ENCODE peak calls at places on chromosomes 4 and X, in six cellular contexts. Z is IMR-90, H is H9, R is mesenchymal stem cell, S is neuronal stem cell, L is H1. P is an unnamed sample. For H3K4me1, the result is how much of the 10 kb centered on the place peaks cover.

GRCh38 chr4:20284990-20285389 is 33.3 kb downstream of the SLIT2 start:
- DNase-seq in R (peak), S (no peak), H (no peak), L (no peak), Z (peak), P (peak)

GRCh38 chrX:108097380-108097779 is 5.8 kb downstream of the ATG4A start:
- DNase-seq in R (no peak), S (no peak), H (no peak), Z (peak), L (no peak), P (no peak)

GRCh38 chr4:184420402-184420801 is 53.9 kb downstream of the IRF2 start:
- DNase-seq in H (no peak), R (no peak), Z (no peak), S (no peak), L (no peak), P (no peak)

GRCh38 chrX:153870288-153870690 is 15.7 kb downstream of the L1CAM start:
- DNase-seq in Z (no peak), R (no peak), H (no peak), L (no peak), S (no peak), P (no peak)

GRCh38 chrX:86806786-86807185 is 658.5 kb downstream of the DACH2 start:
- DNase-seq in L (no peak), S (no peak), Z (peak), H (peak), R (peak), P (peak)

GRCh38 chr4:36213956-36214355 is 30.4 kb downstream of the ARAP2 start:
- DNase-seq in L (no peak), R (no peak), S (no peak), Z (no peak), H (no peak), P (no peak)

GRCh38 chr4:105963461-105964400 is 68.5 kb downstream of the NPNT start:
- DNase-seq in H (no peak), R (peak), Z (no peak), L (no peak), S (no peak), P (no peak)

GRCh38 chr4:10456270-10457254 is 664 bp downstream of the ZNF518B start:
- DNase-seq in L (no peak), Z (peak), R (peak), S (no peak), H (peak), P (peak)

GRCh38 chr4:113758361-113758760 is 3.2 kb downstream of the CAMK2D start:
- DNase-seq in H (no peak), R (peak), S (no peak), L (no peak), Z (peak), P (no peak)

GRCh38 chr4:153785830-153786721 is 2.8 kb downstream of the SFRP2 start:
- DNase-seq in S (no peak), R (peak), Z (peak), L (no peak), H (no peak), P (peak)

GRCh38 chr4:125045311-125045710 is 269.4 kb upstream of the FAT4 start:
- DNase-seq in S (no peak), R (no peak), L (no peak), H (no peak), Z (no peak), P (no peak)

GRCh38 chr4:22091906-22092305 is 143.3 kb upstream of the KCNIP4 start:
- DNase-seq in S (no peak), R (no peak), L (no peak), H (no peak), Z (no peak), P (no peak)

GRCh38 chrX:30615229-30615628 is 37.7 kb upstream of the TASL start:
- DNase-seq in R (no peak), S (no peak), H (no peak), Z (peak), L (no peak), P (no peak)

GRCh38 chr4:40134206-40134917 is 62.5 kb upstream of the RHOH start:
- DNase-seq in H (no peak), Z (no peak), L (no peak), S (no peak), R (no peak), P (peak)

GRCh38 chr4:138039010-138039409 is 203.1 kb downstream of the SLC7A11 start:
- DNase-seq in Z (peak), R (peak), H (no peak), S (no peak), L (no peak), P (no peak)

GRCh38 chrX:129791961-129792570 is 12.3 kb downstream of the SASH3 start:
- DNase-seq in L (no peak), H (no peak), S (no peak), Z (no peak), R (no peak), P (no peak)

GRCh38 chr4:3386486-3386885 is 55.3 kb upstream of the HGFAC start:
- DNase-seq in R (no peak), H (no peak), L (no peak), S (no peak), Z (no peak), P (no peak)

GRCh38 chr4:24915121-24915922 is 2.5 kb upstream of the CCDC149 start:
- DNase-seq in L (no peak), S (no peak), R (no peak), Z (no peak), H (peak), P (peak)

GRCh38 chrX:2360731-2361130 is 140.0 kb downstream of the DHRSX start:
- DNase-seq in Z (no peak), S (no peak), R (no peak), H (no peak), L (no peak), P (peak)

GRCh38 chr4:54971474-54971950 is 153.9 kb downstream of the KDR start:
- DNase-seq in L (no peak), R (peak), H (peak), S (peak), Z (peak), P (peak)

GRCh38 chr4:8317474-8317873 is 47.9 kb downstream of the HTRA3 start:
- DNase-seq in H (no peak), Z (no peak), L (no peak), S (no peak), R (no peak), P (no peak)

GRCh38 chr4:3287972-3288570 is 4.8 kb upstream of the RGS12 start:
- DNase-seq in R (no peak), L (no peak), H (peak), Z (no peak), S (no peak), P (no peak)

GRCh38 chr4:8571702-8572685 is 8.2 kb upstream of the GPR78 start:
- DNase-seq in H (no peak), L (no peak), S (no peak), Z (no peak), R (no peak), P (no peak)

GRCh38 chrX:133475521-133475920 is 60.2 kb upstream of the GPC4 start:
- DNase-seq in L (no peak), Z (no peak), H (no peak), R (peak), S (no peak), P (no peak)

GRCh38 chrX:5051831-5052491 is 1176.7 kb downstream of the NLGN4X start:
- DNase-seq in S (no peak), R (peak), Z (no peak), H (no peak), L (no peak), P (peak)

GRCh38 chr4:182975806-182976205 is 58.6 kb upstream of the DCTD start:
- DNase-seq in H (no peak), R (peak), Z (peak), S (no peak), L (no peak), P (no peak)

GRCh38 chrX:145213504-145213903 is 33.8 kb upstream of the SPANXN1 start:
- DNase-seq in Z (no peak), R (no peak), H (no peak), S (no peak), L (no peak), P (peak)

GRCh38 chrX:56569378-56570061 is 6.1 kb downstream of the UBQLN2 start:
- DNase-seq in Z (peak), L (no peak), S (no peak), R (no peak), H (no peak), P (peak)

GRCh38 chr4:186360551-186360950 is 94.6 kb downstream of the F11 start:
- DNase-seq in R (no peak), L (no peak), H (no peak), Z (no peak), S (no peak), P (no peak)

GRCh38 chr4:161428180-161428965 is 735.4 kb downstream of the FSTL5 start:
- DNase-seq in H (no peak), L (no peak), S (no peak), R (no peak), Z (no peak), P (no peak)

GRCh38 chrX:17860811-17861495 is at the start of gene RAI2:
- DNase-seq in L (no peak), H (peak), S (peak), Z (no peak), R (no peak), P (peak)

GRCh38 chr4:13537011-13537831 is 7.1 kb downstream of the NKX3-2 start:
- DNase-seq in L (no peak), S (no peak), H (no peak), R (no peak), Z (no peak), P (no peak)

GRCh38 chr4:136136566-136136965 is 1395.7 kb downstream of the PCDH18 start:
- DNase-seq in R (no peak), L (no peak), H (no peak), S (no peak), Z (no peak), P (no peak)

GRCh38 chrX:94178145-94178790 is 504.3 kb downstream of the FAM133A start:
- DNase-seq in S (no peak), R (peak), H (no peak), L (no peak), Z (no peak), P (no peak)

GRCh38 chrX:109934935-109935334 is 68.0 kb upstream of the TMEM164 start:
- DNase-seq in H (no peak), Z (peak), S (no peak), L (no peak), R (no peak), P (no peak)

DNA sequence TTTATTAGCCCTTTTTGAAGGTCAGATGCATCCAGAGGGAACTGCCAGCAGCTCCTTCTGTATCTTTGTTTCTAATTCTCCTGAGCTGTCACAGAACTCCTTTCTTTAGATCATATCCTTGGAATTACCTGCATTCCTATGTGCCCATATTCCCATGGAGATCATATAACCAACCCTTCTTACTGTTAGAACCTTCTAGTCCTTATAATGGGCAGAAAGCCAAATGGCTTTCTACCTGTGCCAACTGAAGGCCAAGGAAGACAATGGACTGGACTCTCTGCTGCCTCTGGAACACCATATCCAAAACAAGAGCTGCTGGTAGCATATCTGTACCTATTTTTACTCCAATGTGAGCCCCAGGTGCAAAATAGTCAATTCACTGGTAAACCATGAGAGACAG is 60.7 kb downstream of the TBC1D9 start:
- DNase-seq in Z (no peak), L (no peak), H (no peak), R (no peak), S (no peak), P (no peak)
- H2BK15ac ChIP-seq in Z (no peak), L (no peak), H (no peak), R (no peak), S (no peak), P (no peak)

GRCh38 chr4:68907230-68907629 is 44.4 kb downstream of the UGT2A3 start:
- DNase-seq in S (no peak), L (no peak), Z (no peak), H (no peak), R (no peak), P (no peak)
- H2BK120ac ChIP-seq in S (no peak), L (peak), Z (no peak), H (no peak), R (no peak), P (no peak)

GRCh38 chrX:136192839-136193414 is 45.6 kb downstream of the FHL1 start:
- DNase-seq in S (no peak), R (no peak), H (no peak), Z (peak), L (no peak), P (no peak)
- H3K4me1 ChIP-seq in S (under half), R (under half), H (under half), Z (under half), L (under half), P (under half)

GRCh38 chr4:33837043-33837442 is 2407.3 kb downstream of the ARAP2 start:
- DNase-seq in H (no peak), L (no peak), S (no peak), Z (peak), R (peak), P (peak)

GRCh38 chr4:33841120-33841519 is 2403.2 kb downstream of the ARAP2 start:
- DNase-seq in Z (no peak), H (no peak), L (no peak), S (no peak), R (no peak), P (peak)
- H2BK15ac ChIP-seq in Z (no peak), H (no peak), L (no peak), S (no peak), R (no peak), P (no peak)

GRCh38 chr4:76591992-76592391 is 157.0 kb downstream of the SHROOM3 start:
- DNase-seq in Z (no peak), L (no peak), H (no peak), R (no peak), S (no peak), P (no peak)

GRCh38 chr4:76589872-76590846 is 155.1 kb downstream of the SHROOM3 start:
- DNase-seq in R (peak), Z (peak), L (peak), S (peak), H (peak), P (peak)

GRCh38 chr4:76590847-76591281 is 155.8 kb downstream of the SHROOM3 start:
- DNase-seq in Z (peak), H (no peak), L (no peak), R (no peak), S (no peak), P (no peak)

GRCh38 chr4:76588268-76588667 is 153.2 kb downstream of the SHROOM3 start:
- DNase-seq in H (peak), L (no peak), Z (no peak), R (no peak), S (peak), P (peak)

DNA sequence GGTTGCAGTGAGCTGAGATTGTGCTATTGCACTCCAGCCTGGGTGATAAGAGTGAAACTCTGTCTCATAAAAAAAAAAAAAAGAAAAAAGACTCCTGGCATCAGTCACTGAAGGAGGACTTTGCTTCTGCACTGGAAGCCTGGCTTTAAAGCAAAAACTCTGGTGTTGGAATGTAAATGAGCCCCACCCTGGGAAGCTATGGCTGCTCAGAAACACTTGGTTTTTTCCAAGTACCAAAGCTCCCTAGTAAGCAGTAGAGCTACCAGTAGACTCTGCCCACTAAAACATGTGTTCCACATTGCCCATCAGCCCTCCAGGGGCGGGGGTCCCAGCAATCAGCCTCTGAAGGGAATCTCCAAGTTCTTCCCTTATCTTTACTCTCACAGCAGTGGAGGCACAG is 154.4 kb downstream of the SHROOM3 start:
- DNase-seq in R (peak), Z (peak), L (no peak), H (peak), S (no peak), P (peak)
- H2BK120ac ChIP-seq in R (peak), Z (peak), L (peak), H (peak), S (no peak), P (peak)

GRCh38 chr4:131531087-131531486 is 1618.0 kb upstream of the PCDH10 start:
- DNase-seq in R (no peak), L (no peak), Z (no peak), H (no peak), S (no peak), P (no peak)
- H3K4me1 ChIP-seq in R (under half), L (under half), Z (under half), H (under half), S (under half), P (under half)

GRCh38 chrX:26653050-26653449 is 437.1 kb downstream of the MAGEB5 start:
- DNase-seq in L (no peak), S (no peak), R (no peak), Z (no peak), H (no peak), P (peak)

GRCh38 chrX:26649534-26649933 is 433.6 kb downstream of the MAGEB5 start:
- DNase-seq in S (no peak), R (no peak), Z (peak), H (no peak), L (no peak), P (peak)

DNA sequence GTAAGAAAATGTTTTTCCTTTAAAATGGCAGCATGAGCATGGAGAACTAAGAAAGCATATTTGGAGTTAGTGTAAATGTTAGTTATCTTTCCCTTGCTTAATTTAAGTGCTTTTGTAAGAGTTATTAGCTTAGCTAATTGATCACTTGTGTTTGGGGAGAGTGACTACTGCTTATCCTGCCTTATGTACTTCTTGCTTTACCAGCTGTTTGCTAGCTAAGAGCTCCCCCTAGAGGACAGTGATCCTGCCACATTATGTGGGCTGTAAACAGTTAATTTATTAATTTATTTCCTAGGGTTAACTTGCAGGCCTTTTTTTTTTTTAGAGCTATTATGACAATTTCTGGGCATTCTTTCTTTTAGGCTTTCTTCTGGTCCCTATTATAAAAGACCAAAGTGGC is 435.8 kb downstream of the MAGEB5 start:
- DNase-seq in S (no peak), H (no peak), R (no peak), L (no peak), Z (no peak), P (no peak)
- H2BK15ac ChIP-seq in S (no peak), H (no peak), R (no peak), L (no peak), Z (no peak), P (no peak)

GRCh38 chrX:149512225-149512885 is 7.2 kb upstream of the IDS start:
- DNase-seq in Z (peak), H (peak), L (no peak), R (peak), S (peak), P (peak)
- H2BK120ac ChIP-seq in Z (no peak), H (no peak), L (no peak), R (no peak), S (no peak), P (no peak)

GRCh38 chr4:6844986-6845385 is 62.5 kb downstream of the KIAA0232 start:
- DNase-seq in L (no peak), R (no peak), S (no peak), Z (no peak), H (no peak), P (peak)

GRCh38 chr4:6834867-6835266 is 52.3 kb downstream of the KIAA0232 start:
- DNase-seq in S (no peak), H (no peak), R (peak), Z (peak), L (no peak), P (peak)

GRCh38 chr4:6839579-6839978 is 57.1 kb downstream of the KIAA0232 start:
- DNase-seq in Z (no peak), R (no peak), H (no peak), S (no peak), L (no peak), P (no peak)

GRCh38 chr4:6845574-6845973 is 63.0 kb downstream of the KIAA0232 start:
- DNase-seq in R (no peak), L (no peak), S (no peak), H (no peak), Z (no peak), P (no peak)

DNA sequence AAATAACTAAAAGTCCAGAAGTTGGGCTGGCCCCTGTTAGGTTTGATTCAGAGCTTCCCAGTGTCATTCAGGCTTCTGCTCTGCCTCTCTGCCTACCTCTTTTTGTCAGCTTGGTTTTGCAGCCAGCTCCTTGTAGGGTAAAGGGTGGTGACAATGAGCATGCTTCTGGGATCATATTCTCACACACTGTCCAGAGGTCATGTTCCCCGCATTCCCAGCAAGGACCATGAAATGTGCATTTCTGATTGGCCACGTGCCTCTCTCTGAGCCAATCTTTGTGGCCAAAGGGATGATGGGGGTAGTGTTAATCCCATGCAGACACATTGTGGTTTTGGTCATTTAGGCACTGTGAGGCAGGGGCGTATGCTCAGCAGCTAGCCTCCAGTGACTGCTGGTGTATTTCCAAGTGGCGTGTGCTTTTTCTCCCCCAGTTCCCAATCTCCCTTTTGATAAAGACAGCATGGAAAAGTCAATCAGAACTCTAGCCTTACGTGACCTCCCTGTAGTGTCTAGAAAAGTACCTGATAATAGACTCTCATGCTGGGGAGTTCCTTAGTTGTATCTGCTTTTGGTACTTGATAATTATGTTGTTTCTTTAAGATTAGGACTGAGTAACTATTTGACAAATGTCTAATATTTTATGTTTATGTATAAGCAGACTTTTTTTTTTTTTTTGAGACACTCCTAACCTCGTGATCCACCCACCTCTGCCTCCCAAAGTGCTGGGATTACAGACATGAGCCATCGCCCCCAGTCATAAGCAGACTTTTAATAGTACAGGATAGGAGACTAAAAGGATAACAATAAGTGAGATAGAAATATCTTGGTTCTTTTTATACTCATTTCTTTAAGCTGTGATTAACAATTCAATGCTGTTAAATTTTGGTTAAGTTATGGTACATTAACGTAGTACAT is 57.8 kb downstream of the KIAA0232 start:
- DNase-seq in H (no peak), S (no peak), Z (peak), R (peak), L (no peak), P (peak)
- H3K4me1 ChIP-seq in H (under half), S (under half), Z (under half), R (under half), L (under half), P (under half)

P was measured in mesendoderm.